ENCODE peak calls at places on chromosomes 4 and X, in seven cellular contexts. K, N, G, B, C, H and Z are unnamed samples.

GRCh38 chr4:176478076-176478475 is 158.3 kb downstream of the SPCS3 start:
- DNase-seq in K (no peak), N (no peak), G (no peak), B (no peak), C (no peak), H (peak; percentile 62), Z (no peak)

GRCh38 chrX:48580662-48581061 is 6.4 kb downstream of the RBM3 start:
- DNase-seq in K (no peak), N (no peak), G (no peak), B (no peak), C (no peak), H (no peak), Z (no peak)

GRCh38 chr4:85102606-85103005 is 136.1 kb upstream of the WDFY3 start:
- DNase-seq in K (no peak), N (no peak), G (no peak), B (no peak), C (no peak), H (no peak), Z (no peak)

GRCh38 chr4:131098976-131099375 is 2003.0 kb downstream of the C4orf33 start:
- DNase-seq in K (no peak), N (peak; percentile 41), G (no peak), B (no peak), C (no peak), H (no peak), Z (no peak)

GRCh38 chr4:39950861-39951481 is 26.7 kb downstream of the PDS5A start:
- DNase-seq in K (no peak), N (no peak), G (no peak), B (no peak), C (no peak), H (peak; percentile 15), Z (no peak)

GRCh38 chrX:40273356-40274050 is 175.7 kb upstream of the BCOR start:
- DNase-seq in K (no peak), N (no peak), G (peak; percentile 28), B (no peak), C (no peak), H (no peak), Z (no peak)

GRCh38 chr4:10095296-10095991 is 21.2 kb downstream of the WDR1 start:
- DNase-seq in K (no peak), N (peak; percentile 59), G (no peak), B (no peak), C (no peak), H (no peak), Z (no peak)

GRCh38 chr4:159016527-159017137 is 86.2 kb upstream of the RAPGEF2 start:
- DNase-seq in K (no peak), N (no peak), G (peak; percentile 34), B (no peak), C (no peak), H (no peak), Z (no peak)

GRCh38 chr4:119025916-119026661 is 109.5 kb upstream of the MYOZ2 start:
- DNase-seq in K (no peak), N (no peak), G (peak; percentile 97), B (peak; percentile 87), C (no peak), H (peak; percentile 96), Z (no peak)

GRCh38 chr4:186644316-186644638 is 79.4 kb downstream of the FAT1 start:
- DNase-seq in K (no peak), N (no peak), G (no peak), B (no peak), C (no peak), H (no peak), Z (no peak)

GRCh38 chrX:51802917-51803688 is 59.9 kb downstream of the GSPT2 start:
- DNase-seq in K (peak; percentile 52), N (no peak), G (peak; percentile 71), B (peak; percentile 5), C (no peak), H (peak; percentile 64), Z (peak; percentile 9)

DNA sequence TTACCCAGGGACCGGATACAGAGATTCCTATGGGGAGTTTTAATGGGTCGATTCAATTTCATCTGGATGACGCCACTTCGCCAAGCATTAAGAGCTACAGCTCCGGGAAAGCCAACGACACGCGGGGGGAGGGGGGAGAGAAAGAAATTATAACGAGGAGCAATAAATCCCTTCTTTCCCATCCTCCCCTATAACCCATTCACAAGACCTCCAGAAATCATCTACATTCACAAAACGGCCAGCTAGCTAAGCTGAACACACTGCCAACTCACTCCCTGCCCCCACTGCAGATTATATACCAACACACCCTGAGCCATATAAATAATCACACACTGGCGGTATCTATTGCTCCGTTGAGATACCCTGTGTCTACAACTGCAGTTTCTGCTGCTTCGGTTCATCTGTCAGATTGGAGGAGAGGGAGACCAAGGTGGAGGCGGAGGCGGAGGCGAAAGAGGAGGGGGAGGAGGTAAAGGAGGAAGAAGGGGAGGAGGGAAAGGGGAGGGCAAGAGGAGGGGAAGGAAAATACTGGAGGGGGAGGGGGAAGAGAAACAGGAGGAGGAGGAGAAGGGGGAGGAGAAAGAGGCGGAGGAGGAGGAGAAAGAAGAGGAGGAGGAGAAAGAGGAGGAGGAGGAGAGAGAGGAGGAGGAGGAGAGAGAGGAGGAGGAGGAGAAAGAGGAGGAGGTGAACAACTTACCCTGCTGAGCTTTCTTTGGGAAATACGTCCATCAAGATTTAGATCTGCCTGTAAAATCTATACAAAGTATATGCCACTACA is 113.9 kb upstream of the VAMP7 start:
- DNase-seq in K (peak; percentile 44), N (peak; percentile 53), G (peak; percentile 83), B (peak; percentile 53), C (no peak), H (peak; percentile 86), Z (no peak)
- H3K9me3 ChIP-seq in K (no peaks in the 10 kb centered on the region), N (no peaks in the 10 kb centered on the region), G (no peaks in the 10 kb centered on the region), B (no peaks in the 10 kb centered on the region), C (no peaks in the 10 kb centered on the region), H (no peaks in the 10 kb centered on the region), Z (no peaks in the 10 kb centered on the region)

GRCh38 chr4:77220841-77221613 is 64.0 kb downstream of the CCNG2 start:
- DNase-seq in K (no peak), N (no peak), G (peak; percentile 48), B (no peak), C (no peak), H (no peak), Z (no peak)

GRCh38 chr4:77219266-77219665 is 62.3 kb downstream of the CCNG2 start:
- DNase-seq in K (no peak), N (no peak), G (no peak), B (no peak), C (no peak), H (no peak), Z (no peak)

GRCh38 chr4:77229433-77229832 is 72.4 kb downstream of the CCNG2 start:
- DNase-seq in K (no peak), N (no peak), G (no peak), B (no peak), C (no peak), H (no peak), Z (no peak)

GRCh38 chr4:77226939-77227705 is 70.1 kb downstream of the CCNG2 start:
- DNase-seq in K (no peak), N (no peak), G (no peak), B (no peak), C (no peak), H (no peak), Z (no peak)

GRCh38 chr4:77225022-77225421 is 68.0 kb downstream of the CCNG2 start:
- DNase-seq in K (no peak), N (no peak), G (no peak), B (no peak), C (no peak), H (no peak), Z (no peak)
- H3K9me3 ChIP-seq in K (peaks cover 8% of the 10 kb centered on the region), N (no peaks in the 10 kb centered on the region), G (no peaks in the 10 kb centered on the region), B (no peaks in the 10 kb centered on the region), C (no peaks in the 10 kb centered on the region), H (peaks cover 26% of the 10 kb centered on the region), Z (no peaks in the 10 kb centered on the region)

GRCh38 chr4:57249083-57249482 is 138.9 kb upstream of the IGFBP7 start:
- DNase-seq in K (no peak), N (no peak), G (no peak), B (no peak), C (no peak), H (peak; percentile 31), Z (no peak)

GRCh38 chr4:57254727-57255126 is 144.5 kb upstream of the IGFBP7 start:
- DNase-seq in K (no peak), N (no peak), G (no peak), B (no peak), C (no peak), H (no peak), Z (no peak)
- H3K9me3 ChIP-seq in K (no peaks in the 10 kb centered on the region), N (no peaks in the 10 kb centered on the region), G (no peaks in the 10 kb centered on the region), B (no peaks in the 10 kb centered on the region), C (no peaks in the 10 kb centered on the region), H (peaks cover 6% of the 10 kb centered on the region), Z (no peaks in the 10 kb centered on the region)

GRCh38 chr4:337143-337931 is at the start of gene ZNF141:
- DNase-seq in K (peak; percentile 95), N (peak; percentile 92), G (peak; percentile 99), B (peak; percentile 96), C (peak; percentile 96), H (peak; percentile 94), Z (peak; percentile 79)

GRCh38 chr4:336893-337142 is 796 bp upstream of the ZNF141 start:
- DNase-seq in K (no peak), N (no peak), G (no peak), B (no peak), C (no peak), H (no peak), Z (no peak)

GRCh38 chr4:337932-338758 is 531 bp downstream of the ZNF141 start:
- DNase-seq in K (peak; percentile 74), N (peak; percentile 89), G (peak; percentile 40), B (peak; percentile 9), C (peak; percentile 65), H (peak; percentile 47), Z (no peak)

GRCh38 chr4:340011-340410 is 2.4 kb downstream of the ZNF141 start:
- DNase-seq in K (no peak), N (no peak), G (no peak), B (no peak), C (no peak), H (peak; percentile 7), Z (no peak)

GRCh38 chr4:338759-339097 is 1.1 kb downstream of the ZNF141 start:
- DNase-seq in K (no peak), N (no peak), G (no peak), B (no peak), C (no peak), H (no peak), Z (no peak)
- H3K9me3 ChIP-seq in K (peaks cover 34% of the 10 kb centered on the region), N (no peaks in the 10 kb centered on the region), G (no peaks in the 10 kb centered on the region), B (no peaks in the 10 kb centered on the region), C (peaks cover 20% of the 10 kb centered on the region), H (peaks cover 22% of the 10 kb centered on the region), Z (peaks cover 12% of the 10 kb centered on the region)

DNA sequence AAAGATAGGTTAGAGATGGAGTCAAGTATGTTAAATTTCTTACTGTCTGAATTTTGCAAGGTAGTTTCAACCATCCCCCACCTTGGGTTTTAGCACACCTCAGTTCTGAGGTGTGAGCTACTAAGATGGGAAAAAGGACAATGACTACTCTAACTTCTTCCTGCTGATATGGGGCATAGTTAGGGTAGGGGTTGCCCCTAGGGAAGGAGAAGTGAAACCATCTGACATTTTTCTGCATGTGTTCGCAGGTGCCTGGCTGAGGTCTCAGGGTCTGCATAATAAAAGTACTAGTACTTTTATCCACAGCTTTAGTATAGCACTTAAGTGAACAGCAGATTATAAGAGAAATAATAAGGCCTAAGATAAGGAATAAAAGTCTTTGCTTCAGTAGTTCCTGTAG is 129.5 kb upstream of the CYSLTR1 start:
- DNase-seq in K (no peak), N (no peak), G (no peak), B (no peak), C (no peak), H (no peak), Z (no peak)
- H3K9me3 ChIP-seq in K (no peaks in the 10 kb centered on the region), N (no peaks in the 10 kb centered on the region), G (no peaks in the 10 kb centered on the region), B (no peaks in the 10 kb centered on the region), C (no peaks in the 10 kb centered on the region), H (peaks cover 29% of the 10 kb centered on the region), Z (no peaks in the 10 kb centered on the region)